ENCODE peak calls at places on chromosomes 13 and 19, in ten cellular contexts. K is progenitor cell of endocrine pancreas, Q is lower lobe of right lung, A is ovary, V is cardiac muscle cell, R is epithelial cell of esophagus, P is mucosa of descending colon, U is AG09319, L is psoas muscle, H is lower leg skin. J is an unnamed sample.
A peak's percentile ranks its signal among the peaks of the same experiment; 100 is the strongest.

GRCh38 chr19:23561341-23561740 is 125.7 kb downstream of the ZNF675 start:
- DNase-seq in K (no peak), Q (no peak), A (no peak), V (no peak), R (peak; percentile 38), P (no peak), U (no peak), L (no peak), H (no peak), J (no peak)

GRCh38 chr13:26529441-26529840 is 28.0 kb upstream of the WASF3 start:
- DNase-seq in K (peak; percentile 64), Q (no peak), A (peak; percentile 45), V (peak; percentile 78), R (peak; percentile 77), P (peak; percentile 42), U (peak; percentile 14), L (peak; percentile 31), H (no peak), J (peak; percentile 73)

GRCh38 chr13:80955487-80955886 is 614.6 kb upstream of the SPRY2 start:
- DNase-seq in K (no peak), Q (no peak), A (no peak), V (no peak), R (peak; percentile 58), P (no peak), U (no peak), L (no peak), H (no peak), J (no peak)

GRCh38 chr19:5985098-5985783 is 7.3 kb upstream of the RANBP3 start:
- DNase-seq in K (no peak), Q (no peak), A (no peak), V (peak; percentile 84), R (peak; percentile 64), P (no peak), U (no peak), L (no peak), H (no peak), J (no peak)

GRCh38 chr13:78182813-78183212 is 264.2 kb upstream of the EDNRB start:
- DNase-seq in K (no peak), Q (no peak), A (no peak), V (no peak), R (no peak), P (no peak), U (no peak), L (no peak), H (no peak), J (no peak)

GRCh38 chr19:49408816-49409440 is 14.3 kb downstream of the PTH2 start:
- DNase-seq in K (no peak), Q (no peak), A (no peak), V (no peak), R (peak; percentile 26), P (no peak), U (no peak), L (no peak), H (no peak), J (no peak)

GRCh38 chr13:114142640-114143490 is 10.4 kb upstream of the RASA3 start:
- DNase-seq in K (no peak), Q (peak; percentile 70), A (peak; percentile 23), V (no peak), R (peak; percentile 73), P (peak; percentile 82), U (no peak), L (no peak), H (no peak), J (no peak)

GRCh38 chr13:103859952-103860351 is 793.7 kb upstream of the SLC10A2 start:
- DNase-seq in K (no peak), Q (no peak), A (no peak), V (no peak), R (no peak), P (no peak), U (no peak), L (no peak), H (no peak), J (no peak)

GRCh38 chr13:87128006-87128405 is 543.2 kb upstream of the SLITRK5 start:
- DNase-seq in K (no peak), Q (no peak), A (no peak), V (peak; percentile 53), R (peak; percentile 51), P (no peak), U (peak; percentile 19), L (no peak), H (no peak), J (no peak)

GRCh38 chr13:61350351-61350750 is 65.3 kb downstream of the PCDH20 start:
- DNase-seq in K (no peak), Q (no peak), A (no peak), V (no peak), R (no peak), P (no peak), U (no peak), L (no peak), H (no peak), J (no peak)

GRCh38 chr19:52542984-52543664 is 15.7 kb downstream of the ZNF808 start:
- DNase-seq in K (no peak), Q (no peak), A (no peak), V (no peak), R (no peak), P (no peak), U (no peak), L (no peak), H (no peak), J (no peak)

GRCh38 chr13:51148952-51149573 is 38.0 kb upstream of the C13orf42 start:
- DNase-seq in K (no peak), Q (no peak), A (peak; percentile 37), V (peak; percentile 82), R (peak; percentile 50), P (no peak), U (peak; percentile 20), L (no peak), H (no peak), J (peak; percentile 57)
- TF ChIP-seq CTCF in K (peak; percentile 59), Q (peak; percentile 57), A (no peak), V (peak; percentile 79), R (peak; percentile 75), P (no peak), U (peak; percentile 62), L (peak; percentile 48), H (no peak), J (peak; percentile 76)

GRCh38 chr13:69591437-69591836 is 516.2 kb upstream of the ATXN8OS start:
- DNase-seq in K (no peak), Q (no peak), A (no peak), V (no peak), R (no peak), P (no peak), U (no peak), L (no peak), H (no peak), J (no peak)

GRCh38 chr13:69580255-69580654 is 527.4 kb upstream of the ATXN8OS start:
- DNase-seq in K (no peak), Q (no peak), A (no peak), V (no peak), R (peak; percentile 90), P (no peak), U (no peak), L (no peak), H (no peak), J (no peak)

GRCh38 chr13:69589531-69589930 is 518.1 kb upstream of the ATXN8OS start:
- DNase-seq in K (no peak), Q (no peak), A (no peak), V (no peak), R (no peak), P (no peak), U (no peak), L (no peak), H (no peak), J (no peak)

DNA sequence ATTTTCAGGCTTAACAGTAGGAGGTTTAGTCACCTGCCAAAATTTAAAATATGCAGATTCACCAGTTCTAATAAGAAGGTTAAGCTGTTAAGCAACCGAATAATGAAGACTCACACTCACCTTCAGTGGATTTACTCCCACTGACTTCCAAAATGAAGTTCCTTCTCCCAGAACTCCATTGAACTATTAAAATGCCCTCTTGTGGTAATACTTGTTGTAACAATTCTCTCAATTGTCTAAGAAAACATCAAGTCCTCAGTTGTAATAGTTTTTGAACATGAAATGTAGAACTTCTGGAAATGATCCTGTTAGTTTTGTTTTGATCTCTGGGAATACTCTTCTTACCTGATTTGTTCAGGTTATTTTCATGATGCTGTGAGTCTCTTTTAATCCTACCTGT is 522.0 kb upstream of the ATXN8OS start:
- DNase-seq in K (no peak), Q (no peak), A (no peak), V (no peak), R (peak; percentile 19), P (no peak), U (no peak), L (no peak), H (no peak), J (no peak)
- TF ChIP-seq CTCF in K (peak; percentile 33), Q (no peak), A (no peak), V (no peak), R (peak; percentile 15), P (no peak), U (no peak), L (no peak), H (no peak), J (peak; percentile 44)

GRCh38 chr19:45091031-45091918 is 1.7 kb upstream of the PPP1R37 start:
- DNase-seq in K (peak; percentile 98), Q (peak; percentile 99), A (peak; percentile 99), V (peak; percentile 100), R (peak; percentile 99), P (peak; percentile 99), U (peak; percentile 97), L (peak; percentile 98), H (peak; percentile 97), J (peak; percentile 99)

GRCh38 chr19:45094158-45094557 is 1.2 kb downstream of the PPP1R37 start:
- DNase-seq in K (no peak), Q (no peak), A (no peak), V (no peak), R (no peak), P (no peak), U (no peak), L (no peak), H (no peak), J (no peak)

GRCh38 chr19:45090598-45090997 is 2.4 kb upstream of the PPP1R37 start:
- DNase-seq in K (no peak), Q (no peak), A (no peak), V (no peak), R (no peak), P (no peak), U (no peak), L (no peak), H (no peak), J (no peak)

GRCh38 chr19:45094707-45095106 is 1.7 kb downstream of the PPP1R37 start:
- DNase-seq in K (no peak), Q (no peak), A (no peak), V (no peak), R (no peak), P (no peak), U (no peak), L (no peak), H (no peak), J (no peak)

GRCh38 chr19:45092747-45093678 is at the start of gene PPP1R37:
- DNase-seq in K (peak; percentile 85), Q (peak; percentile 98), A (peak; percentile 96), V (peak; percentile 98), R (peak; percentile 99), P (peak; percentile 93), U (peak; percentile 91), L (peak; percentile 94), H (peak; percentile 91), J (peak; percentile 94)
- TF ChIP-seq CTCF in K (peak; percentile 50), Q (peak; percentile 38), A (no peak), V (peak; percentile 24), R (peak; percentile 8), P (no peak), U (no peak), L (peak; percentile 35), H (no peak), J (peak; percentile 69)

DNA sequence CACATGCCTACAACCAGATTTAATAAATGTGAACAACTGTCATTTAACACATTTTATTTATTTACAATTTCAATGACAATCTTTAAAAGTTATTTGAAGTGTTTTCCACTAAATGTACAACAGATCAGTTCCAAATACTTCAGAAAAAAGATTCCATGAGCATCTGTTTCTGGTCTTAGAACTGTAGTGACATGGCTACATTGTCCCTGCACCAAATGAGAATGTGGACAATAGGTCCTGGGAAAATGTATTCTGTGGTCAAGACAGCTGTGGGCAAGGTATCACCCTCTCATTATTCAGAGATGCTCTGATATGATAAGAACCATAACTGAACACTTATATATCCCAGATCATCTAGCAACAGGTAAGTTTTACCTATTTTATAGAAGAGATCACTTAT is 43.7 kb downstream of the ELF1 start:
- DNase-seq in K (no peak), Q (no peak), A (no peak), V (no peak), R (no peak), P (no peak), U (no peak), L (no peak), H (no peak), J (no peak)
- TF ChIP-seq CTCF in K (no peak), Q (no peak), A (no peak), V (no peak), R (no peak), P (no peak), U (no peak), L (no peak), H (no peak), J (no peak)

J was measured in type B pancreatic cell.